ENCODE peak calls at places on chromosomes 6 and 20, in seven cellular contexts. I, V, S, L, T, R and A are unnamed samples.

GRCh38 chr20:56934888-56935287 is 305.8 kb downstream of the TFAP2C start:
- DNase-seq in S (no peak), R (no peak), T (no peak), V (no peak), L (no peak), I (no peak), A (no peak)

GRCh38 chr6:108732101-108732870 is 115.9 kb upstream of the ARMC2 start:
- DNase-seq in T (no peak), S (no peak), L (no peak), R (peak), I (no peak), V (no peak), A (peak)

GRCh38 chr20:2421247-2421646 is 40.5 kb downstream of the TGM6 start:
- DNase-seq in S (no peak), T (no peak), R (no peak), L (no peak), V (no peak), I (no peak), A (peak)

GRCh38 chr20:58458342-58459057 is 56.7 kb downstream of the APCDD1L start:
- DNase-seq in L (no peak), V (peak), T (peak), I (no peak), S (no peak), R (peak), A (peak)

GRCh38 chr6:121142093-121142492 is 192.2 kb downstream of the TBC1D32 start:
- DNase-seq in S (no peak), L (no peak), R (no peak), V (no peak), T (no peak), I (no peak), A (no peak)

GRCh38 chr6:144745434-144745833 is 460.3 kb downstream of the UTRN start:
- DNase-seq in I (no peak), L (no peak), S (no peak), V (no peak), R (no peak), T (no peak), A (no peak)

GRCh38 chr6:110075406-110075805 is 97.3 kb downstream of the GPR6 start:
- DNase-seq in T (no peak), L (no peak), S (no peak), R (no peak), I (no peak), V (peak), A (peak)

GRCh38 chr6:116680880-116681672 is at the start of gene KPNA5:
- DNase-seq in T (peak), L (peak), I (peak), V (peak), R (peak), S (peak), A (peak)

GRCh38 chr6:130132286-130132701 is 90.5 kb downstream of the SAMD3 start:
- DNase-seq in T (peak), I (peak), S (no peak), R (no peak), V (no peak), L (no peak), A (no peak)

GRCh38 chr20:57998981-57999464 is 229.4 kb downstream of the ANKRD60 start:
- DNase-seq in S (no peak), V (no peak), L (no peak), R (no peak), T (no peak), I (no peak), A (no peak)

GRCh38 chr6:112360498-112360897 is 13.4 kb downstream of the RFPL4B start:
- DNase-seq in R (no peak), T (no peak), L (no peak), V (peak), S (no peak), I (no peak), A (peak)

GRCh38 chr20:23435675-23436539 is 3.6 kb upstream of the CSTL1 start:
- DNase-seq in V (no peak), T (no peak), R (no peak), L (no peak), I (no peak), S (peak), A (no peak)

GRCh38 chr6:28885149-28885738 is 38.5 kb downstream of the TRIM27 start:
- DNase-seq in V (no peak), I (no peak), T (no peak), R (no peak), L (no peak), S (no peak), A (no peak)

GRCh38 chr6:12289655-12290489 is at the start of gene EDN1:
- DNase-seq in R (peak), I (no peak), V (peak), S (peak), L (peak), T (peak), A (peak)

GRCh38 chr6:2275207-2275891 is 29.9 kb upstream of the GMDS start:
- DNase-seq in R (peak), L (no peak), V (peak), S (no peak), T (no peak), I (no peak), A (peak)

GRCh38 chr20:8039048-8039447 is 19.5 kb upstream of the TMX4 start:
- DNase-seq in I (no peak), S (no peak), L (no peak), T (no peak), R (no peak), V (no peak), A (no peak)